ENCODE peak calls at places on chromosomes 16 and 17, in four cellular contexts. One of them, this sample, is unnamed.

GRCh38 chr17:61805399-61805798 is 57.9 kb downstream of the BRIP1 start:
- DNase-seq in stimulated activated CD8-positive, alpha-beta memory T cell treated with anti-CD3 and anti-CD28 coated beads, Interleukin-4, amount 100 ng/mL, for 4 hours: no peak
- DNase-seq in T-cell: no peak
- DNase-seq in fibroblast of the conjunctiva: no peak
- DNase-seq in this sample: no peak

GRCh38 chr17:41580651-41581365 is 5.9 kb downstream of the KRT14 start:
- DNase-seq in stimulated activated CD8-positive, alpha-beta memory T cell treated with anti-CD3 and anti-CD28 coated beads, Interleukin-4, amount 100 ng/mL, for 4 hours: no peak
- DNase-seq in T-cell: no peak
- DNase-seq in fibroblast of the conjunctiva: no peak
- DNase-seq in this sample: no peak

GRCh38 chr17:41810659-41811548 is 845 bp downstream of the P3H4 start:
- DNase-seq in stimulated activated CD8-positive, alpha-beta memory T cell treated with anti-CD3 and anti-CD28 coated beads, Interleukin-4, amount 100 ng/mL, for 4 hours: no peak
- DNase-seq in T-cell: no peak
- DNase-seq in fibroblast of the conjunctiva: no peak
- DNase-seq in this sample: no peak

GRCh38 chr17:78344666-78345065 is 15.2 kb downstream of the SOCS3 start:
- DNase-seq in stimulated activated CD8-positive, alpha-beta memory T cell treated with anti-CD3 and anti-CD28 coated beads, Interleukin-4, amount 100 ng/mL, for 4 hours: no peak
- DNase-seq in T-cell: no peak
- DNase-seq in fibroblast of the conjunctiva: no peak
- DNase-seq in this sample: no peak

GRCh38 chr16:495127-495748 is 32.3 kb upstream of the CAPN15 start:
- DNase-seq in stimulated activated CD8-positive, alpha-beta memory T cell treated with anti-CD3 and anti-CD28 coated beads, Interleukin-4, amount 100 ng/mL, for 4 hours: no peak
- DNase-seq in T-cell: no peak
- DNase-seq in fibroblast of the conjunctiva: peak
- DNase-seq in this sample: no peak

GRCh38 chr16:30997887-30998711 is 12.3 kb downstream of the STX1B start:
- DNase-seq in stimulated activated CD8-positive, alpha-beta memory T cell treated with anti-CD3 and anti-CD28 coated beads, Interleukin-4, amount 100 ng/mL, for 4 hours: no peak
- DNase-seq in T-cell: no peak
- DNase-seq in fibroblast of the conjunctiva: peak
- DNase-seq in this sample: no peak

GRCh38 chr16:89491238-89491869 is 993 bp upstream of the ANKRD11 start:
- DNase-seq in stimulated activated CD8-positive, alpha-beta memory T cell treated with anti-CD3 and anti-CD28 coated beads, Interleukin-4, amount 100 ng/mL, for 4 hours: no peak
- DNase-seq in T-cell: no peak
- DNase-seq in fibroblast of the conjunctiva: no peak
- DNase-seq in this sample: no peak

GRCh38 chr17:80109066-80109618 is 7.8 kb downstream of the GAA start:
- DNase-seq in stimulated activated CD8-positive, alpha-beta memory T cell treated with anti-CD3 and anti-CD28 coated beads, Interleukin-4, amount 100 ng/mL, for 4 hours: no peak
- DNase-seq in T-cell: no peak
- DNase-seq in fibroblast of the conjunctiva: no peak
- DNase-seq in this sample: no peak

GRCh38 chr17:79836952-79837887 is 2.0 kb downstream of the CBX4 start:
- DNase-seq in stimulated activated CD8-positive, alpha-beta memory T cell treated with anti-CD3 and anti-CD28 coated beads, Interleukin-4, amount 100 ng/mL, for 4 hours: no peak
- DNase-seq in T-cell: no peak
- DNase-seq in fibroblast of the conjunctiva: no peak
- DNase-seq in this sample: no peak

GRCh38 chr17:71850792-71851191 is 270.0 kb upstream of the SOX9 start:
- DNase-seq in stimulated activated CD8-positive, alpha-beta memory T cell treated with anti-CD3 and anti-CD28 coated beads, Interleukin-4, amount 100 ng/mL, for 4 hours: no peak
- DNase-seq in T-cell: no peak
- DNase-seq in fibroblast of the conjunctiva: no peak
- DNase-seq in this sample: no peak

GRCh38 chr16:24505959-24506358 is 33.4 kb upstream of the RBBP6 start:
- DNase-seq in stimulated activated CD8-positive, alpha-beta memory T cell treated with anti-CD3 and anti-CD28 coated beads, Interleukin-4, amount 100 ng/mL, for 4 hours: no peak
- DNase-seq in T-cell: no peak
- DNase-seq in fibroblast of the conjunctiva: no peak
- DNase-seq in this sample: no peak

GRCh38 chr16:70715860-70716357 is 30.1 kb upstream of the MTSS2 start:
- DNase-seq in stimulated activated CD8-positive, alpha-beta memory T cell treated with anti-CD3 and anti-CD28 coated beads, Interleukin-4, amount 100 ng/mL, for 4 hours: no peak
- DNase-seq in T-cell: no peak
- DNase-seq in fibroblast of the conjunctiva: peak
- DNase-seq in this sample: no peak

GRCh38 chr16:49986351-49987124 is 38.5 kb upstream of the CNEP1R1 start:
- DNase-seq in stimulated activated CD8-positive, alpha-beta memory T cell treated with anti-CD3 and anti-CD28 coated beads, Interleukin-4, amount 100 ng/mL, for 4 hours: no peak
- DNase-seq in T-cell: no peak
- DNase-seq in fibroblast of the conjunctiva: peak
- DNase-seq in this sample: no peak

GRCh38 chr16:70381604-70382342 is 35.1 kb downstream of the DDX19A start:
- DNase-seq in stimulated activated CD8-positive, alpha-beta memory T cell treated with anti-CD3 and anti-CD28 coated beads, Interleukin-4, amount 100 ng/mL, for 4 hours: no peak
- DNase-seq in T-cell: no peak
- DNase-seq in fibroblast of the conjunctiva: no peak
- DNase-seq in this sample: no peak

GRCh38 chr17:83203073-83203471 is 123.7 kb downstream of the METRNL start:
- DNase-seq in stimulated activated CD8-positive, alpha-beta memory T cell treated with anti-CD3 and anti-CD28 coated beads, Interleukin-4, amount 100 ng/mL, for 4 hours: no peak
- DNase-seq in T-cell: peak
- DNase-seq in fibroblast of the conjunctiva: peak
- DNase-seq in this sample: no peak

GRCh38 chr16:54174201-54174600 is 112.4 kb downstream of the IRX3 start:
- DNase-seq in stimulated activated CD8-positive, alpha-beta memory T cell treated with anti-CD3 and anti-CD28 coated beads, Interleukin-4, amount 100 ng/mL, for 4 hours: no peak
- DNase-seq in T-cell: no peak
- DNase-seq in fibroblast of the conjunctiva: no peak
- DNase-seq in this sample: no peak

GRCh38 chr17:933168-934083 is 46.1 kb downstream of the NXN start:
- DNase-seq in stimulated activated CD8-positive, alpha-beta memory T cell treated with anti-CD3 and anti-CD28 coated beads, Interleukin-4, amount 100 ng/mL, for 4 hours: no peak
- DNase-seq in T-cell: no peak
- DNase-seq in fibroblast of the conjunctiva: peak
- DNase-seq in this sample: no peak

GRCh38 chr17:28756025-28756804 is 12.4 kb downstream of the TRAF4 start:
- DNase-seq in stimulated activated CD8-positive, alpha-beta memory T cell treated with anti-CD3 and anti-CD28 coated beads, Interleukin-4, amount 100 ng/mL, for 4 hours: no peak
- DNase-seq in T-cell: no peak
- DNase-seq in fibroblast of the conjunctiva: no peak
- DNase-seq in this sample: no peak

GRCh38 chr16:27229891-27230470 is 26.7 kb downstream of the KDM8 start:
- DNase-seq in stimulated activated CD8-positive, alpha-beta memory T cell treated with anti-CD3 and anti-CD28 coated beads, Interleukin-4, amount 100 ng/mL, for 4 hours: no peak
- DNase-seq in T-cell: no peak
- DNase-seq in fibroblast of the conjunctiva: no peak
- DNase-seq in this sample: no peak

GRCh38 chr17:67970783-67971182 is 25.5 kb downstream of the C17orf58 start:
- DNase-seq in stimulated activated CD8-positive, alpha-beta memory T cell treated with anti-CD3 and anti-CD28 coated beads, Interleukin-4, amount 100 ng/mL, for 4 hours: no peak
- DNase-seq in T-cell: no peak
- DNase-seq in fibroblast of the conjunctiva: no peak
- DNase-seq in this sample: no peak

GRCh38 chr17:80833952-80834895 is 157.4 kb upstream of the CHMP6 start:
- DNase-seq in stimulated activated CD8-positive, alpha-beta memory T cell treated with anti-CD3 and anti-CD28 coated beads, Interleukin-4, amount 100 ng/mL, for 4 hours: no peak
- DNase-seq in T-cell: no peak
- DNase-seq in fibroblast of the conjunctiva: peak
- DNase-seq in this sample: no peak

GRCh38 chr17:16444258-16444886 is 29.0 kb downstream of the TRPV2 start:
- DNase-seq in stimulated activated CD8-positive, alpha-beta memory T cell treated with anti-CD3 and anti-CD28 coated beads, Interleukin-4, amount 100 ng/mL, for 4 hours: no peak
- DNase-seq in T-cell: no peak
- DNase-seq in fibroblast of the conjunctiva: no peak
- DNase-seq in this sample: no peak

GRCh38 chr17:6509295-6509771 is 47.0 kb downstream of the PITPNM3 start:
- DNase-seq in stimulated activated CD8-positive, alpha-beta memory T cell treated with anti-CD3 and anti-CD28 coated beads, Interleukin-4, amount 100 ng/mL, for 4 hours: no peak
- DNase-seq in T-cell: no peak
- DNase-seq in fibroblast of the conjunctiva: no peak
- DNase-seq in this sample: no peak

GRCh38 chr17:63986842-63987615 is 11.1 kb upstream of the PRR29 start:
- DNase-seq in stimulated activated CD8-positive, alpha-beta memory T cell treated with anti-CD3 and anti-CD28 coated beads, Interleukin-4, amount 100 ng/mL, for 4 hours: no peak
- DNase-seq in T-cell: no peak
- DNase-seq in fibroblast of the conjunctiva: no peak
- DNase-seq in this sample: no peak

GRCh38 chr17:83176956-83177583 is 97.7 kb downstream of the METRNL start:
- DNase-seq in stimulated activated CD8-positive, alpha-beta memory T cell treated with anti-CD3 and anti-CD28 coated beads, Interleukin-4, amount 100 ng/mL, for 4 hours: no peak
- DNase-seq in T-cell: no peak
- DNase-seq in fibroblast of the conjunctiva: no peak
- DNase-seq in this sample: no peak

GRCh38 chr17:60523822-60524221 is 2.2 kb downstream of the APPBP2 start:
- DNase-seq in stimulated activated CD8-positive, alpha-beta memory T cell treated with anti-CD3 and anti-CD28 coated beads, Interleukin-4, amount 100 ng/mL, for 4 hours: no peak
- DNase-seq in T-cell: no peak
- DNase-seq in fibroblast of the conjunctiva: no peak
- DNase-seq in this sample: no peak

GRCh38 chr17:28745777-28746473 is 2.1 kb downstream of the TRAF4 start:
- DNase-seq in stimulated activated CD8-positive, alpha-beta memory T cell treated with anti-CD3 and anti-CD28 coated beads, Interleukin-4, amount 100 ng/mL, for 4 hours: no peak
- DNase-seq in T-cell: no peak
- DNase-seq in fibroblast of the conjunctiva: no peak
- DNase-seq in this sample: no peak

GRCh38 chr17:81715872-81716673 is 4.0 kb downstream of the SLC25A10 start:
- DNase-seq in stimulated activated CD8-positive, alpha-beta memory T cell treated with anti-CD3 and anti-CD28 coated beads, Interleukin-4, amount 100 ng/mL, for 4 hours: no peak
- DNase-seq in T-cell: no peak
- DNase-seq in fibroblast of the conjunctiva: no peak
- DNase-seq in this sample: no peak

GRCh38 chr16:49875812-49876715 is 20.2 kb upstream of the ZNF423 start:
- DNase-seq in stimulated activated CD8-positive, alpha-beta memory T cell treated with anti-CD3 and anti-CD28 coated beads, Interleukin-4, amount 100 ng/mL, for 4 hours: no peak
- DNase-seq in T-cell: no peak
- DNase-seq in fibroblast of the conjunctiva: no peak
- DNase-seq in this sample: no peak

GRCh38 chr16:77618011-77618410 is 104.3 kb upstream of the NUDT7 start:
- DNase-seq in stimulated activated CD8-positive, alpha-beta memory T cell treated with anti-CD3 and anti-CD28 coated beads, Interleukin-4, amount 100 ng/mL, for 4 hours: no peak
- DNase-seq in T-cell: no peak
- DNase-seq in fibroblast of the conjunctiva: no peak
- DNase-seq in this sample: no peak

GRCh38 chr16:1223355-1224214 is 1.5 kb downstream of the TPSG1 start:
- DNase-seq in stimulated activated CD8-positive, alpha-beta memory T cell treated with anti-CD3 and anti-CD28 coated beads, Interleukin-4, amount 100 ng/mL, for 4 hours: no peak
- DNase-seq in T-cell: no peak
- DNase-seq in fibroblast of the conjunctiva: no peak
- DNase-seq in this sample: no peak

GRCh38 chr17:44623070-44623725 is 33.1 kb upstream of the MEIOC start:
- DNase-seq in stimulated activated CD8-positive, alpha-beta memory T cell treated with anti-CD3 and anti-CD28 coated beads, Interleukin-4, amount 100 ng/mL, for 4 hours: no peak
- DNase-seq in T-cell: no peak
- DNase-seq in fibroblast of the conjunctiva: no peak
- DNase-seq in this sample: no peak

GRCh38 chr17:66676421-66676820 is 158.5 kb upstream of the CACNG5 start:
- DNase-seq in stimulated activated CD8-positive, alpha-beta memory T cell treated with anti-CD3 and anti-CD28 coated beads, Interleukin-4, amount 100 ng/mL, for 4 hours: no peak
- DNase-seq in T-cell: no peak
- DNase-seq in fibroblast of the conjunctiva: no peak
- DNase-seq in this sample: no peak

GRCh38 chr16:49959552-49960277 is 65.3 kb upstream of the CNEP1R1 start:
- DNase-seq in stimulated activated CD8-positive, alpha-beta memory T cell treated with anti-CD3 and anti-CD28 coated beads, Interleukin-4, amount 100 ng/mL, for 4 hours: no peak
- DNase-seq in T-cell: no peak
- DNase-seq in fibroblast of the conjunctiva: no peak
- DNase-seq in this sample: no peak

GRCh38 chr16:17224859-17225258 is 245.9 kb downstream of the XYLT1 start:
- DNase-seq in stimulated activated CD8-positive, alpha-beta memory T cell treated with anti-CD3 and anti-CD28 coated beads, Interleukin-4, amount 100 ng/mL, for 4 hours: peak
- DNase-seq in T-cell: no peak
- DNase-seq in fibroblast of the conjunctiva: peak
- DNase-seq in this sample: peak

GRCh38 chr16:74874912-74875311 is 100.3 kb upstream of the FA2H start:
- DNase-seq in stimulated activated CD8-positive, alpha-beta memory T cell treated with anti-CD3 and anti-CD28 coated beads, Interleukin-4, amount 100 ng/mL, for 4 hours: no peak
- DNase-seq in T-cell: no peak
- DNase-seq in fibroblast of the conjunctiva: no peak
- DNase-seq in this sample: no peak

This sample was measured in SK-N-MC.